ENCODE peak calls at places on chromosomes 3 and 15, in five cellular contexts. Z is WTC11, P is Peyer's patch, B is GM20000, K is natural killer cell. R is an unnamed sample.

GRCh38 chr15:100671858-100672543 is 69.6 kb downstream of the ASB7 start:
- DNase-seq in Z (peak), P (no peak), B (peak), K (no peak), R (no peak)

GRCh38 chr15:64695571-64695992 is 79.8 kb downstream of the RBPMS2 start:
- DNase-seq in Z (no peak), P (no peak), B (no peak), K (no peak), R (peak)

GRCh38 chr15:84892786-84893307 is 8.4 kb downstream of the SLC28A1 start:
- DNase-seq in Z (no peak), P (no peak), B (no peak), K (no peak), R (no peak)

GRCh38 chr15:63218114-63218808 is 28.9 kb downstream of the RAB8B start:
- DNase-seq in Z (no peak), P (no peak), B (no peak), K (no peak), R (no peak)

GRCh38 chr15:25688166-25688565 is 175.0 kb downstream of the ATP10A start:
- DNase-seq in Z (no peak), P (peak), B (no peak), K (no peak), R (no peak)

GRCh38 chr15:31292391-31293020 is 34.1 kb upstream of the KLF13 start:
- DNase-seq in Z (no peak), P (no peak), B (no peak), K (no peak), R (no peak)

GRCh38 chr3:160587105-160587504 is 21.7 kb upstream of the KPNA4 start:
- DNase-seq in Z (no peak), P (no peak), B (no peak), K (no peak), R (no peak)

GRCh38 chr3:129123314-129124060 is 1.9 kb upstream of the RAB43 start:
- DNase-seq in Z (no peak), P (no peak), B (peak), K (no peak), R (no peak)

GRCh38 chr15:74174216-74174965 is 881 bp downstream of the ISLR start:
- DNase-seq in Z (peak), P (peak), B (no peak), K (no peak), R (no peak)

GRCh38 chr3:134693804-134694203 is 43.0 kb upstream of the KY start:
- DNase-seq in Z (no peak), P (no peak), B (no peak), K (no peak), R (no peak)

GRCh38 chr3:87196879-87197278 is 30.2 kb upstream of the CHMP2B start:
- DNase-seq in Z (no peak), P (no peak), B (no peak), K (no peak), R (no peak)

GRCh38 chr3:98991393-98991792 is 89.9 kb upstream of the DCBLD2 start:
- DNase-seq in Z (no peak), P (no peak), B (no peak), K (no peak), R (no peak)
- TF ChIP-seq CTCF in Z (no peak), P (no peak), B (no peak), K (no peak), R (no peak)

GRCh38 chr3:183085634-183086390 is 13.5 kb downstream of the MCCC1 start:
- DNase-seq in Z (peak), P (no peak), B (no peak), K (no peak), R (no peak)
- TF ChIP-seq CTCF in Z (peak), P (peak), B (peak), K (no peak), R (no peak)

GRCh38 chr3:58824285-58824684 is 157.7 kb upstream of the FAM3D start:
- DNase-seq in Z (peak), P (peak), B (peak), K (no peak), R (no peak)
- TF ChIP-seq CTCF in Z (peak), P (peak), B (peak), K (no peak), R (no peak)

DNA sequence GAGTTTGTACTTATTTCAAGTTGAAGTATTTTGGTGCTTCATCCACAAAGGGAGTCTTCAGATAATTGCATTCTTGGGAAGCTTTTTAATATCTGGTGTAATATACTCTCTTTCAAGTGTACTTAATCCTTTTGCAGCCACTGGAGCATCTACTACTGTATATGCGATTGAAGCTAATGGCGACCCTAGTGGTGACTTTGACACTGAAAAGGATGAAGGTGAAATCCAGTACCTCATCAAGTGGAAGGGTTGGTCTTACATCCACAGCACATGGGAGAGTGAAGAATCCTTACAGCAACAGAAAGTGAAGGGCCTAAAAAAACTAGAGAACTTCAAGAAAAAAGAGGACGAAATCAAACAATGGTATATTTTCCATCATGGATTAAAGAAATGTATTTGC is 42.6 kb downstream of the CHD2 start:
- DNase-seq in Z (no peak), P (no peak), B (no peak), K (no peak), R (no peak)
- TF ChIP-seq CTCF in Z (no peak), P (no peak), B (no peak), K (no peak), R (no peak)

GRCh38 chr15:91031796-91032195 is 9.4 kb upstream of the VPS33B start:
- DNase-seq in Z (no peak), P (no peak), B (no peak), K (no peak), R (no peak)

GRCh38 chr15:91027677-91028076 is 5.3 kb upstream of the VPS33B start:
- DNase-seq in Z (no peak), P (no peak), B (no peak), K (no peak), R (no peak)

GRCh38 chr15:91032919-91033803 is 10.8 kb upstream of the VPS33B start:
- DNase-seq in Z (peak), P (peak), B (peak), K (peak), R (peak)
- TF ChIP-seq CTCF in Z (peak), P (peak), B (peak), K (peak), R (no peak)

DNA sequence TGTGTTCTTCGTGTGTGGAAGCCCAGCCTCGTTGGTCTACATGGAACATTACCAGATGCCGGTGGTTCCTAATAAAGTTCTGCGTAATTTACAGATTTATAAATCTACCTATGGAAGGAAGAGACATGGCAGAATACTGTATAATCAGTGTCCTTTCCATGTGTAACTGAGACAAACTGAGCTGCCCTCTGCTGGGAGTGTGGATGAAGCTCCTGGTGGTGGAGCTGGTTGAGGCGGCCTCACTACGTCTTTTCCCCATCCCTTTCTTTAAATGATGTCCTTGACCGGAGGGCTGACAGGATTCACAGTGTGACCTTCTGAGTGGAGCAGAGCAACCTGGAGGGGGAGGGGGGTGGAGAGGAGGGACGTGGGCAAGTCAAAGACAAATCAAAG is 267.0 kb upstream of the CHRM5 start:
- DNase-seq in Z (no peak), P (no peak), B (no peak), K (no peak), R (no peak)
- TF ChIP-seq CTCF in Z (no peak), P (no peak), B (no peak), K (no peak), R (no peak)